ENCODE peak calls at places on chromosomes 3 and 15, in six cellular contexts. P is IMR-90, Y is GM12878, F is K562, H is HEK293T, Q is HepG2. M is an unnamed sample.

GRCh38 chr3:105414841-105415240 is 48.1 kb downstream of the ALCAM start:
- DNase-seq in P (peak), Y (no peak), F (no peak), H (no peak), Q (no peak), M (no peak)

GRCh38 chr3:63523100-63523499 is 129.4 kb upstream of the SNTN start:
- DNase-seq in P (no peak), Y (no peak), F (no peak), H (no peak), Q (no peak), M (no peak)

GRCh38 chr3:195004512-195005250 is 266.3 kb downstream of the XXYLT1 start:
- DNase-seq in P (no peak), Y (no peak), F (no peak), H (no peak), Q (no peak), M (no peak)

GRCh38 chr3:124492824-124493223 is 237.4 kb upstream of the UMPS start:
- DNase-seq in P (peak), Y (no peak), F (peak), H (peak), Q (peak), M (peak)

GRCh38 chr15:79171320-79172031 is 80.9 kb upstream of the RASGRF1 start:
- DNase-seq in P (no peak), Y (no peak), F (no peak), H (no peak), Q (no peak), M (no peak)

GRCh38 chr3:169694117-169694516 is 30.6 kb upstream of the MECOM start:
- DNase-seq in P (peak), Y (no peak), F (no peak), H (peak), Q (no peak), M (no peak)

GRCh38 chr3:53513556-53514190 is 19.3 kb downstream of the CACNA1D start:
- DNase-seq in P (no peak), Y (no peak), F (no peak), H (no peak), Q (peak), M (no peak)

GRCh38 chr15:89836255-89837133 is 21.8 kb upstream of the ANPEP start:
- DNase-seq in P (peak), Y (no peak), F (no peak), H (no peak), Q (no peak), M (no peak)

GRCh38 chr3:106619-107018 is 89.9 kb upstream of the CHL1 start:
- DNase-seq in P (no peak), Y (no peak), F (no peak), H (no peak), Q (no peak), M (no peak)

GRCh38 chr3:10495003-10495402 is 10.4 kb downstream of the ATP2B2 start:
- DNase-seq in P (peak), Y (no peak), F (peak), H (no peak), Q (peak), M (peak)

GRCh38 chr15:65660927-65661326 is 39.2 kb downstream of the SLC24A1 start:
- DNase-seq in P (peak), Y (no peak), F (no peak), H (no peak), Q (no peak), M (no peak)

GRCh38 chr3:52925405-52926313 is 28.3 kb upstream of the STIMATE start:
- DNase-seq in P (no peak), Y (no peak), F (no peak), H (no peak), Q (no peak), M (no peak)

GRCh38 chr15:48273047-48273446 is 58.2 kb upstream of the DUT start:
- DNase-seq in P (no peak), Y (no peak), F (no peak), H (no peak), Q (no peak), M (no peak)

GRCh38 chr15:57321973-57322601 is 54.2 kb upstream of the CGNL1 start:
- DNase-seq in P (no peak), Y (no peak), F (peak), H (no peak), Q (no peak), M (no peak)

GRCh38 chr3:179071161-179071568 is 444 bp downstream of the ZMAT3 start:
- DNase-seq in P (peak), Y (no peak), F (no peak), H (peak), Q (peak), M (peak)

GRCh38 chr3:32888739-32889138 is 62.7 kb upstream of the CCR4 start:
- DNase-seq in P (no peak), Y (peak), F (no peak), H (no peak), Q (no peak), M (no peak)

GRCh38 chr3:95815828-95816227 is 998.6 kb upstream of the EPHA6 start:
- DNase-seq in P (no peak), Y (no peak), F (no peak), H (no peak), Q (no peak), M (no peak)

GRCh38 chr3:116141724-116142123 is 303.6 kb downstream of the LSAMP start:
- DNase-seq in P (peak), Y (no peak), F (no peak), H (no peak), Q (no peak), M (no peak)

GRCh38 chr3:45210308-45211038 is 15.6 kb downstream of the TMEM158 start:
- DNase-seq in P (peak), Y (no peak), F (peak), H (peak), Q (peak), M (peak)

GRCh38 chr3:77370413-77370812 is 330.5 kb downstream of the ROBO2 start:
- DNase-seq in P (peak), Y (no peak), F (no peak), H (no peak), Q (no peak), M (no peak)

GRCh38 chr15:71079208-71080044 is 35.8 kb upstream of the THSD4 start:
- DNase-seq in P (peak), Y (no peak), F (no peak), H (peak), Q (no peak), M (no peak)

GRCh38 chr3:34260266-34260990 is 462.0 kb downstream of the PDCD6IP start:
- DNase-seq in P (peak), Y (no peak), F (peak), H (peak), Q (peak), M (peak)

GRCh38 chr15:38307251-38307650 is 54.6 kb downstream of the SPRED1 start:
- DNase-seq in P (no peak), Y (no peak), F (no peak), H (no peak), Q (no peak), M (no peak)

GRCh38 chr3:181711325-181712135 is at the start of gene SOX2:
- DNase-seq in P (peak), Y (no peak), F (peak), H (peak), Q (peak), M (peak)

GRCh38 chr15:73575636-73576247 is 57.4 kb downstream of the NPTN start:
- DNase-seq in P (peak), Y (no peak), F (no peak), H (no peak), Q (no peak), M (no peak)

GRCh38 chr3:171156455-171157005 is 130.0 kb upstream of the SLC2A2 start:
- DNase-seq in P (no peak), Y (no peak), F (no peak), H (no peak), Q (peak), M (no peak)

GRCh38 chr15:87817553-87817952 is 439.0 kb downstream of the NTRK3 start:
- DNase-seq in P (peak), Y (no peak), F (no peak), H (no peak), Q (no peak), M (no peak)

GRCh38 chr3:105827959-105828358 is 40.9 kb downstream of the CBLB start:
- DNase-seq in P (peak), Y (no peak), F (peak), H (peak), Q (peak), M (peak)

GRCh38 chr3:179658584-179658983 is 5.7 kb downstream of the USP13 start:
- DNase-seq in P (no peak), Y (no peak), F (no peak), H (no peak), Q (no peak), M (no peak)

GRCh38 chr15:70863450-70864218 is 9.7 kb upstream of the LARP6 start:
- DNase-seq in P (peak), Y (no peak), F (no peak), H (no peak), Q (peak), M (peak)

GRCh38 chr3:107431298-107432012 is 54.2 kb downstream of the CCDC54 start:
- DNase-seq in P (peak), Y (no peak), F (peak), H (peak), Q (no peak), M (peak)

GRCh38 chr15:73650387-73651126 is 17.4 kb upstream of the NPTN start:
- DNase-seq in P (peak), Y (no peak), F (no peak), H (no peak), Q (no peak), M (no peak)

GRCh38 chr3:55000946-55001345 is 73.1 kb upstream of the LRTM1 start:
- DNase-seq in P (no peak), Y (no peak), F (no peak), H (no peak), Q (no peak), M (no peak)

GRCh38 chr3:104556372-104557078 is 810.2 kb upstream of the ALCAM start:
- DNase-seq in P (no peak), Y (no peak), F (no peak), H (no peak), Q (no peak), M (no peak)

GRCh38 chr15:89341316-89342005 is 6.8 kb upstream of the POLG start:
- DNase-seq in P (no peak), Y (no peak), F (no peak), H (no peak), Q (no peak), M (no peak)

GRCh38 chr3:100047455-100048141 is 66.7 kb downstream of the FILIP1L start:
- DNase-seq in P (peak), Y (peak), F (no peak), H (no peak), Q (peak), M (peak)

GRCh38 chr3:158830391-158830790 is 28.5 kb downstream of the MFSD1 start:
- DNase-seq in P (peak), Y (no peak), F (no peak), H (no peak), Q (no peak), M (no peak)

GRCh38 chr3:56923546-56924224 is 121.9 kb upstream of the ARHGEF3 start:
- DNase-seq in P (peak), Y (no peak), F (no peak), H (peak), Q (no peak), M (no peak)

GRCh38 chr15:100690032-100690785 is 87.8 kb downstream of the ASB7 start:
- DNase-seq in P (no peak), Y (no peak), F (no peak), H (no peak), Q (no peak), M (no peak)

GRCh38 chr3:8621141-8621540 is 23.5 kb downstream of the SSUH2 start:
- DNase-seq in P (no peak), Y (no peak), F (no peak), H (no peak), Q (no peak), M (no peak)

GRCh38 chr3:8623741-8624140 is 20.9 kb downstream of the SSUH2 start:
- DNase-seq in P (no peak), Y (no peak), F (no peak), H (no peak), Q (no peak), M (no peak)

GRCh38 chr3:8621872-8622271 is 22.7 kb downstream of the SSUH2 start:
- DNase-seq in P (peak), Y (no peak), F (no peak), H (no peak), Q (no peak), M (no peak)

GRCh38 chr3:8624612-8625011 is 20.0 kb downstream of the SSUH2 start:
- DNase-seq in P (no peak), Y (no peak), F (no peak), H (no peak), Q (no peak), M (no peak)

GRCh38 chr3:8622873-8623725 is 21.5 kb downstream of the SSUH2 start:
- DNase-seq in P (peak), Y (no peak), F (peak), H (peak), Q (peak), M (peak)
- TF ChIP-seq BHLHE40 in P (no peak), Y (no peak), F (no peak), H (no peak), Q (no peak), M (no peak)

GRCh38 chr3:30685267-30685667 is 78.9 kb downstream of the TGFBR2 start:
- DNase-seq in P (no peak), Y (no peak), F (no peak), H (no peak), Q (no peak), M (no peak)
- TF ChIP-seq BHLHE40 in P (no peak), Y (no peak), F (no peak), H (no peak), Q (no peak), M (no peak)

DNA sequence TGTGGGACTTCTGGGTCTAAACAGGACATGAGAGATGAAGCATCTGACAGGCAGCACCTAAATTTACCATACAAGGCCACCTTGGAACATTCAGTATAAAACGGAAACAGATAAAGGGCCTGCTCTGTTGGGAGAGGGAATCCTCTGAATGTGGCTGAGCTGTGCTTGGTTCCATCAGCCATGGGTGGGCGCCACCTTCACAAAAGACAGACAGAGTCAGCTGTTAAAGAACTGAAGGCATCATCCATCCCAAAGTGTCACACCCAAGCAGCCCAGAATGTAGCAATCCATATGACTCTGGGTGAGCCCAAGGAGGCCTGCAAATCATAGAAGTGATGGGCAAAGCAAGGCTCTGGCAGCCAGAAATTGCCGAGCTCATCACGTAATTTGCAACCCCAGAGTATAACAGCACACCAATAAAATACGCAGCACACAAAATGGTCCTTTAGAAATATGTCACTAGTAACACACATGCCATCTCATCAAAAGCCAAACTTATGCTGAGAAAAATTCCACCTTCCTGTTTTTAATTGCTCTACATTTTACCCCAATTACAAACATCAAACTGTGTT is 24.8 kb upstream of the RBP1 start:
- DNase-seq in P (no peak), Y (no peak), F (no peak), H (peak), Q (no peak), M (no peak)
- TF ChIP-seq BHLHE40 in P (no peak), Y (no peak), F (no peak), H (no peak), Q (no peak), M (no peak)

GRCh38 chr3:121999931-122000330 is 22.1 kb downstream of the ILDR1 start:
- DNase-seq in P (no peak), Y (no peak), F (no peak), H (no peak), Q (no peak), M (no peak)
- TF ChIP-seq BHLHE40 in P (no peak), Y (no peak), F (no peak), H (no peak), Q (no peak), M (no peak)

DNA sequence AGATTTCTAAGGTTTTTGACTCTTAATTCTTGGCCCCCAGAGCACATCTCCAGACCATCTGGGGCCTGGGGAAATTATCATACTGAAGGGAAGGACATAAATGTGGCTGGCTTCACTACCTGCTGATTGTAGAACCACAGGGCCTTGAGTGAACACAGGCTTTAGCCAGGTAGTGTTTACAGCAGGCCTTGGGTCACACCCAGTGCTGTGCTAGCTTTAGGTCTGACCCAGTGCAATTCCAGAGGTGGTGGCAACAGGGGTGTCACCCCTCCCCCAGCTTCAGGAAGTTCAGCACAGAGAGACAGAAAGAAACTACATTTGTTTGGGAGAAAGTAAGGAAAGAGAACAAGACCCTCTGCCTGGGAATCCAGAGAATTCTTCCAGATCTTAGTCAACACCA is 24.1 kb downstream of the PDCD10 start:
- DNase-seq in P (no peak), Y (no peak), F (no peak), H (no peak), Q (no peak), M (no peak)
- TF ChIP-seq BHLHE40 in P (no peak), Y (no peak), F (no peak), H (no peak), Q (no peak), M (no peak)

DNA sequence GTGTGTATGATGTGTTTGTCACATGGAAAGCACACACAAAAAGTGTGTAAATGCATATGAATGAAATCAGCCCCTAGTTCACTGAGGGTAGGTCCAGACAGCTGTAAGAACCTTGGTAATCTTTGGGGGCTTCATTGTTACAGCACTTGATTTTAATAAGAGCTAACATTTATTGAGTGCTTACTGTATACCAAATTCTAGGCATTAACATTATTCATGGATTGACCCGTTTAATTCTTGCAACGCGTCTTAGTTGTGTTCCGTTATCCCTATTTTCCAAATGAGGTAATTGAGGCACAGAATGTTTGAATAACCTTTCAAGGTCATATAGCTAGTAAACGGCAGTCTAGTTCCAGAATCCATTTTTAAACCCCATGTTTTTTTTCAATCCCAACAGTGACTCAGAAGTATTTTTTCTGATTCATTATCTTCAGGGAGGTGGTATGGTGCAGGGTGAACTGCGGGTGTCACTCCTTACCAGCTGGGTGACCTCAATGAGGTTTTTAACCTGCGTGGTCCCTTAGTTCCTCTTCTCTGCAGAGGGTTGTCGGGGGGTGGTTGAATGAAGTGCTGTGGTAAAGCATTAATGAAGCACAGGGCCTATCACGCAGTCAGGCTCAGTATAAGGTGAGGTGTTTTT is 14.2 kb downstream of the RAB8B start:
- DNase-seq in P (peak), Y (no peak), F (peak), H (no peak), Q (no peak), M (no peak)
- TF ChIP-seq BHLHE40 in P (no peak), Y (peak), F (no peak), H (no peak), Q (no peak), M (no peak)

GRCh38 chr3:25091938-25092337 is 336.1 kb upstream of the RARB start:
- DNase-seq in P (no peak), Y (no peak), F (no peak), H (no peak), Q (no peak), M (no peak)

GRCh38 chr3:25096536-25096935 is 331.5 kb upstream of the RARB start:
- DNase-seq in P (no peak), Y (no peak), F (no peak), H (no peak), Q (no peak), M (no peak)

GRCh38 chr3:25099662-25100061 is 328.4 kb upstream of the RARB start:
- DNase-seq in P (no peak), Y (no peak), F (no peak), H (no peak), Q (no peak), M (no peak)

GRCh38 chr3:25094932-25095690 is 333.0 kb upstream of the RARB start:
- DNase-seq in P (no peak), Y (no peak), F (no peak), H (no peak), Q (no peak), M (no peak)

DNA sequence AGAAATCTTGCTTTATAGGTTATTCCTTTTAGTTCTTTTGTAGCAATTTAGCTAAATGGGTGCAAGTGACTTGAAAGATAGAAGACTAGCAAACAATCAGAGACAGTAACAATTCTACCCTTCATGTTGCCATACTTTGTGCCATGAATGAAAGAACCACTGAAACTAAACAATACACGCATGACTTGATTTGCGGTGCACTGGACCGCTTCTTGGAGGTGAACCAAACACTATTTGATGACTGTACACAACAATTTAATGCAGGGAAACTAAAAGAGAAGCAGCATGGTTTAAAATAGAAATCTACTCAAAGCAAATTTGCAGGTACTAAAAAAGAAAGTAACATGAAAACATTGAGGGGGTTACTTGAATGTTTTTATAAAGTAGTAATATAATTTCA is 331.0 kb upstream of the RARB start:
- DNase-seq in P (no peak), Y (no peak), F (no peak), H (no peak), Q (no peak), M (no peak)
- TF ChIP-seq BHLHE40 in P (no peak), Y (no peak), F (no peak), H (no peak), Q (no peak), M (no peak)

GRCh38 chr15:60339236-60339635 is 58.5 kb downstream of the ANXA2 start:
- DNase-seq in P (no peak), Y (no peak), F (no peak), H (no peak), Q (no peak), M (no peak)
- TF ChIP-seq BHLHE40 in P (no peak), Y (no peak), F (no peak), H (no peak), Q (no peak), M (no peak)

M was measured in A549.